ENCODE peak calls at places on chromosomes 13 and 19, in nine cellular contexts. One of them, this sample, is unnamed.
A peak's percentile ranks its signal among the peaks of the same experiment; 100 is the strongest.

GRCh38 chr19:57664269-57665127 is 4.2 kb upstream of the ZSCAN4 start:
- DNase-seq in mucosa of descending colon: peak; percentile 52
- DNase-seq in Daoy: peak; percentile 56
- DNase-seq in Kasumi-1: no peak
- DNase-seq in activated CD8-positive, alpha-beta T cell treated with anti-CD3 and anti-CD28 coated beads for 36 hours: no peak
- DNase-seq in activated CD4-positive, alpha-beta T cell treated with anti-CD3 and anti-CD28 coated beads, Interleukin-2, amount 50 U/mL, for 1 hour: no peak
- DNase-seq in adrenal gland: peak; percentile 72
- DNase-seq in GM19239: no peak
- DNase-seq in stimulated activated CD4-positive, alpha-beta T cell treated with anti-CD3 and anti-CD28 coated beads, Interleukin-4, amount 100 ng/mL, for 4 hours: peak; percentile 1
- DNase-seq in this sample: peak; percentile 66

GRCh38 chr19:56133858-56134654 is 7.0 kb upstream of the ZNF444 start:
- DNase-seq in activated CD4-positive, alpha-beta T cell treated with anti-CD3 and anti-CD28 coated beads, Interleukin-2, amount 50 U/mL, for 1 hour: no peak
- DNase-seq in activated CD8-positive, alpha-beta T cell treated with anti-CD3 and anti-CD28 coated beads for 36 hours: no peak
- DNase-seq in Daoy: peak; percentile 35
- DNase-seq in mucosa of descending colon: no peak
- DNase-seq in Kasumi-1: peak; percentile 67
- DNase-seq in adrenal gland: no peak
- DNase-seq in stimulated activated CD4-positive, alpha-beta T cell treated with anti-CD3 and anti-CD28 coated beads, Interleukin-4, amount 100 ng/mL, for 4 hours: no peak
- DNase-seq in GM19239: no peak
- DNase-seq in this sample: peak; percentile 59

GRCh38 chr19:4366666-4367335 is 23.4 kb downstream of the MPND start:
- DNase-seq in Kasumi-1: no peak
- DNase-seq in Daoy: no peak
- DNase-seq in adrenal gland: no peak
- DNase-seq in mucosa of descending colon: no peak
- DNase-seq in GM19239: no peak
- DNase-seq in stimulated activated CD4-positive, alpha-beta T cell treated with anti-CD3 and anti-CD28 coated beads, Interleukin-4, amount 100 ng/mL, for 4 hours: no peak
- DNase-seq in activated CD8-positive, alpha-beta T cell treated with anti-CD3 and anti-CD28 coated beads for 36 hours: no peak
- DNase-seq in activated CD4-positive, alpha-beta T cell treated with anti-CD3 and anti-CD28 coated beads, Interleukin-2, amount 50 U/mL, for 1 hour: no peak
- DNase-seq in this sample: no peak

GRCh38 chr19:46023311-46023779 is 492 bp upstream of the PGLYRP1 start:
- DNase-seq in mucosa of descending colon: no peak
- DNase-seq in stimulated activated CD4-positive, alpha-beta T cell treated with anti-CD3 and anti-CD28 coated beads, Interleukin-4, amount 100 ng/mL, for 4 hours: no peak
- DNase-seq in GM19239: no peak
- DNase-seq in adrenal gland: peak; percentile 19
- DNase-seq in activated CD4-positive, alpha-beta T cell treated with anti-CD3 and anti-CD28 coated beads, Interleukin-2, amount 50 U/mL, for 1 hour: no peak
- DNase-seq in activated CD8-positive, alpha-beta T cell treated with anti-CD3 and anti-CD28 coated beads for 36 hours: no peak
- DNase-seq in Daoy: no peak
- DNase-seq in Kasumi-1: no peak
- DNase-seq in this sample: no peak

GRCh38 chr19:34096020-34096915 is 76.0 kb upstream of the LSM14A start:
- DNase-seq in mucosa of descending colon: no peak
- DNase-seq in adrenal gland: no peak
- DNase-seq in Daoy: peak; percentile 53
- DNase-seq in stimulated activated CD4-positive, alpha-beta T cell treated with anti-CD3 and anti-CD28 coated beads, Interleukin-4, amount 100 ng/mL, for 4 hours: no peak
- DNase-seq in GM19239: no peak
- DNase-seq in activated CD8-positive, alpha-beta T cell treated with anti-CD3 and anti-CD28 coated beads for 36 hours: no peak
- DNase-seq in Kasumi-1: peak; percentile 52
- DNase-seq in activated CD4-positive, alpha-beta T cell treated with anti-CD3 and anti-CD28 coated beads, Interleukin-2, amount 50 U/mL, for 1 hour: no peak
- DNase-seq in this sample: peak; percentile 71

GRCh38 chr19:12667903-12668302 is 1.3 kb downstream of the WDR83 start:
- DNase-seq in mucosa of descending colon: peak; percentile 49
- DNase-seq in adrenal gland: no peak
- DNase-seq in activated CD8-positive, alpha-beta T cell treated with anti-CD3 and anti-CD28 coated beads for 36 hours: no peak
- DNase-seq in stimulated activated CD4-positive, alpha-beta T cell treated with anti-CD3 and anti-CD28 coated beads, Interleukin-4, amount 100 ng/mL, for 4 hours: no peak
- DNase-seq in activated CD4-positive, alpha-beta T cell treated with anti-CD3 and anti-CD28 coated beads, Interleukin-2, amount 50 U/mL, for 1 hour: no peak
- DNase-seq in GM19239: no peak
- DNase-seq in Kasumi-1: no peak
- DNase-seq in Daoy: no peak
- DNase-seq in this sample: no peak

GRCh38 chr19:55484571-55485438 is at the start of gene NAT14:
- DNase-seq in Kasumi-1: peak; percentile 17
- DNase-seq in GM19239: peak; percentile 99
- DNase-seq in stimulated activated CD4-positive, alpha-beta T cell treated with anti-CD3 and anti-CD28 coated beads, Interleukin-4, amount 100 ng/mL, for 4 hours: peak; percentile 69
- DNase-seq in activated CD8-positive, alpha-beta T cell treated with anti-CD3 and anti-CD28 coated beads for 36 hours: peak; percentile 67
- DNase-seq in mucosa of descending colon: peak; percentile 70
- DNase-seq in activated CD4-positive, alpha-beta T cell treated with anti-CD3 and anti-CD28 coated beads, Interleukin-2, amount 50 U/mL, for 1 hour: peak; percentile 51
- DNase-seq in Daoy: peak; percentile 81
- DNase-seq in adrenal gland: peak; percentile 63
- DNase-seq in this sample: peak; percentile 74

GRCh38 chr13:98978280-98978679 is 416 bp upstream of the DOCK9 start:
- DNase-seq in mucosa of descending colon: no peak
- DNase-seq in Daoy: peak; percentile 85
- DNase-seq in activated CD4-positive, alpha-beta T cell treated with anti-CD3 and anti-CD28 coated beads, Interleukin-2, amount 50 U/mL, for 1 hour: no peak
- DNase-seq in GM19239: no peak
- DNase-seq in activated CD8-positive, alpha-beta T cell treated with anti-CD3 and anti-CD28 coated beads for 36 hours: no peak
- DNase-seq in adrenal gland: no peak
- DNase-seq in Kasumi-1: no peak
- DNase-seq in stimulated activated CD4-positive, alpha-beta T cell treated with anti-CD3 and anti-CD28 coated beads, Interleukin-4, amount 100 ng/mL, for 4 hours: no peak
- DNase-seq in this sample: peak; percentile 98

GRCh38 chr19:4597278-4597974 is 37.9 kb upstream of the SEMA6B start:
- DNase-seq in activated CD8-positive, alpha-beta T cell treated with anti-CD3 and anti-CD28 coated beads for 36 hours: no peak
- DNase-seq in GM19239: no peak
- DNase-seq in activated CD4-positive, alpha-beta T cell treated with anti-CD3 and anti-CD28 coated beads, Interleukin-2, amount 50 U/mL, for 1 hour: no peak
- DNase-seq in adrenal gland: no peak
- DNase-seq in stimulated activated CD4-positive, alpha-beta T cell treated with anti-CD3 and anti-CD28 coated beads, Interleukin-4, amount 100 ng/mL, for 4 hours: no peak
- DNase-seq in Daoy: peak; percentile 48
- DNase-seq in mucosa of descending colon: no peak
- DNase-seq in Kasumi-1: no peak
- DNase-seq in this sample: no peak

GRCh38 chr13:38866649-38867048 is 124.0 kb downstream of the STOML3 start:
- DNase-seq in activated CD8-positive, alpha-beta T cell treated with anti-CD3 and anti-CD28 coated beads for 36 hours: no peak
- DNase-seq in GM19239: no peak
- DNase-seq in stimulated activated CD4-positive, alpha-beta T cell treated with anti-CD3 and anti-CD28 coated beads, Interleukin-4, amount 100 ng/mL, for 4 hours: no peak
- DNase-seq in mucosa of descending colon: no peak
- DNase-seq in Kasumi-1: peak; percentile 0
- DNase-seq in Daoy: no peak
- DNase-seq in adrenal gland: no peak
- DNase-seq in activated CD4-positive, alpha-beta T cell treated with anti-CD3 and anti-CD28 coated beads, Interleukin-2, amount 50 U/mL, for 1 hour: no peak
- DNase-seq in this sample: peak; percentile 21

GRCh38 chr13:62537593-62537992 is 1121.9 kb upstream of the PCDH20 start:
- DNase-seq in Daoy: no peak
- DNase-seq in mucosa of descending colon: no peak
- DNase-seq in GM19239: no peak
- DNase-seq in activated CD4-positive, alpha-beta T cell treated with anti-CD3 and anti-CD28 coated beads, Interleukin-2, amount 50 U/mL, for 1 hour: no peak
- DNase-seq in stimulated activated CD4-positive, alpha-beta T cell treated with anti-CD3 and anti-CD28 coated beads, Interleukin-4, amount 100 ng/mL, for 4 hours: no peak
- DNase-seq in adrenal gland: no peak
- DNase-seq in activated CD8-positive, alpha-beta T cell treated with anti-CD3 and anti-CD28 coated beads for 36 hours: no peak
- DNase-seq in Kasumi-1: no peak
- DNase-seq in this sample: peak; percentile 11

GRCh38 chr13:27472941-27473340 is 22.6 kb upstream of the MTIF3 start:
- DNase-seq in mucosa of descending colon: no peak
- DNase-seq in adrenal gland: no peak
- DNase-seq in GM19239: no peak
- DNase-seq in activated CD8-positive, alpha-beta T cell treated with anti-CD3 and anti-CD28 coated beads for 36 hours: no peak
- DNase-seq in stimulated activated CD4-positive, alpha-beta T cell treated with anti-CD3 and anti-CD28 coated beads, Interleukin-4, amount 100 ng/mL, for 4 hours: no peak
- DNase-seq in Daoy: no peak
- DNase-seq in Kasumi-1: no peak
- DNase-seq in activated CD4-positive, alpha-beta T cell treated with anti-CD3 and anti-CD28 coated beads, Interleukin-2, amount 50 U/mL, for 1 hour: no peak
- DNase-seq in this sample: no peak

GRCh38 chr19:11238041-11238440 is 1.4 kb upstream of the ANGPTL8 start:
- DNase-seq in activated CD4-positive, alpha-beta T cell treated with anti-CD3 and anti-CD28 coated beads, Interleukin-2, amount 50 U/mL, for 1 hour: no peak
- DNase-seq in stimulated activated CD4-positive, alpha-beta T cell treated with anti-CD3 and anti-CD28 coated beads, Interleukin-4, amount 100 ng/mL, for 4 hours: no peak
- DNase-seq in adrenal gland: no peak
- DNase-seq in Daoy: no peak
- DNase-seq in Kasumi-1: no peak
- DNase-seq in GM19239: no peak
- DNase-seq in activated CD8-positive, alpha-beta T cell treated with anti-CD3 and anti-CD28 coated beads for 36 hours: no peak
- DNase-seq in mucosa of descending colon: no peak
- DNase-seq in this sample: no peak

GRCh38 chr13:109485136-109485794 is 301.1 kb downstream of the IRS2 start:
- DNase-seq in adrenal gland: no peak
- DNase-seq in activated CD8-positive, alpha-beta T cell treated with anti-CD3 and anti-CD28 coated beads for 36 hours: no peak
- DNase-seq in stimulated activated CD4-positive, alpha-beta T cell treated with anti-CD3 and anti-CD28 coated beads, Interleukin-4, amount 100 ng/mL, for 4 hours: no peak
- DNase-seq in GM19239: no peak
- DNase-seq in Daoy: no peak
- DNase-seq in Kasumi-1: no peak
- DNase-seq in activated CD4-positive, alpha-beta T cell treated with anti-CD3 and anti-CD28 coated beads, Interleukin-2, amount 50 U/mL, for 1 hour: no peak
- DNase-seq in mucosa of descending colon: no peak
- DNase-seq in this sample: no peak

GRCh38 chr13:45021250-45021649 is 31.9 kb downstream of the GPALPP1 start:
- DNase-seq in activated CD8-positive, alpha-beta T cell treated with anti-CD3 and anti-CD28 coated beads for 36 hours: no peak
- DNase-seq in adrenal gland: no peak
- DNase-seq in Daoy: no peak
- DNase-seq in GM19239: no peak
- DNase-seq in Kasumi-1: no peak
- DNase-seq in activated CD4-positive, alpha-beta T cell treated with anti-CD3 and anti-CD28 coated beads, Interleukin-2, amount 50 U/mL, for 1 hour: no peak
- DNase-seq in mucosa of descending colon: no peak
- DNase-seq in stimulated activated CD4-positive, alpha-beta T cell treated with anti-CD3 and anti-CD28 coated beads, Interleukin-4, amount 100 ng/mL, for 4 hours: no peak
- DNase-seq in this sample: no peak

GRCh38 chr13:24251525-24251924 is 57.9 kb upstream of the C1QTNF9 start:
- DNase-seq in stimulated activated CD4-positive, alpha-beta T cell treated with anti-CD3 and anti-CD28 coated beads, Interleukin-4, amount 100 ng/mL, for 4 hours: peak; percentile 60
- DNase-seq in mucosa of descending colon: peak; percentile 75
- DNase-seq in activated CD8-positive, alpha-beta T cell treated with anti-CD3 and anti-CD28 coated beads for 36 hours: peak; percentile 92
- DNase-seq in activated CD4-positive, alpha-beta T cell treated with anti-CD3 and anti-CD28 coated beads, Interleukin-2, amount 50 U/mL, for 1 hour: peak; percentile 82
- DNase-seq in Daoy: no peak
- DNase-seq in adrenal gland: no peak
- DNase-seq in GM19239: no peak
- DNase-seq in Kasumi-1: no peak
- DNase-seq in this sample: no peak

GRCh38 chr13:48621056-48621455 is 32.7 kb upstream of the CYSLTR2 start:
- DNase-seq in Kasumi-1: no peak
- DNase-seq in GM19239: no peak
- DNase-seq in adrenal gland: no peak
- DNase-seq in activated CD4-positive, alpha-beta T cell treated with anti-CD3 and anti-CD28 coated beads, Interleukin-2, amount 50 U/mL, for 1 hour: no peak
- DNase-seq in activated CD8-positive, alpha-beta T cell treated with anti-CD3 and anti-CD28 coated beads for 36 hours: no peak
- DNase-seq in mucosa of descending colon: no peak
- DNase-seq in Daoy: no peak
- DNase-seq in stimulated activated CD4-positive, alpha-beta T cell treated with anti-CD3 and anti-CD28 coated beads, Interleukin-4, amount 100 ng/mL, for 4 hours: no peak
- DNase-seq in this sample: no peak

GRCh38 chr13:112354330-112355273 is 21.6 kb upstream of the SPACA7 start:
- DNase-seq in stimulated activated CD4-positive, alpha-beta T cell treated with anti-CD3 and anti-CD28 coated beads, Interleukin-4, amount 100 ng/mL, for 4 hours: no peak
- DNase-seq in adrenal gland: no peak
- DNase-seq in activated CD4-positive, alpha-beta T cell treated with anti-CD3 and anti-CD28 coated beads, Interleukin-2, amount 50 U/mL, for 1 hour: no peak
- DNase-seq in Daoy: no peak
- DNase-seq in Kasumi-1: no peak
- DNase-seq in GM19239: no peak
- DNase-seq in mucosa of descending colon: no peak
- DNase-seq in activated CD8-positive, alpha-beta T cell treated with anti-CD3 and anti-CD28 coated beads for 36 hours: no peak
- DNase-seq in this sample: no peak

GRCh38 chr13:20475927-20476691 is 49.5 kb downstream of the CRYL1 start:
- DNase-seq in GM19239: peak; percentile 76
- DNase-seq in mucosa of descending colon: peak; percentile 72
- DNase-seq in stimulated activated CD4-positive, alpha-beta T cell treated with anti-CD3 and anti-CD28 coated beads, Interleukin-4, amount 100 ng/mL, for 4 hours: peak; percentile 47
- DNase-seq in activated CD8-positive, alpha-beta T cell treated with anti-CD3 and anti-CD28 coated beads for 36 hours: peak; percentile 78
- DNase-seq in adrenal gland: no peak
- DNase-seq in activated CD4-positive, alpha-beta T cell treated with anti-CD3 and anti-CD28 coated beads, Interleukin-2, amount 50 U/mL, for 1 hour: peak; percentile 60
- DNase-seq in Kasumi-1: peak; percentile 29
- DNase-seq in Daoy: peak; percentile 11
- DNase-seq in this sample: no peak

GRCh38 chr13:94550030-94550738 is 45.8 kb downstream of the TGDS start:
- DNase-seq in mucosa of descending colon: no peak
- DNase-seq in activated CD4-positive, alpha-beta T cell treated with anti-CD3 and anti-CD28 coated beads, Interleukin-2, amount 50 U/mL, for 1 hour: no peak
- DNase-seq in Daoy: no peak
- DNase-seq in GM19239: no peak
- DNase-seq in stimulated activated CD4-positive, alpha-beta T cell treated with anti-CD3 and anti-CD28 coated beads, Interleukin-4, amount 100 ng/mL, for 4 hours: no peak
- DNase-seq in activated CD8-positive, alpha-beta T cell treated with anti-CD3 and anti-CD28 coated beads for 36 hours: no peak
- DNase-seq in adrenal gland: peak; percentile 61
- DNase-seq in Kasumi-1: peak; percentile 50
- DNase-seq in this sample: peak; percentile 60

GRCh38 chr13:26887594-26887993 is 127.0 kb upstream of the GPR12 start:
- DNase-seq in activated CD8-positive, alpha-beta T cell treated with anti-CD3 and anti-CD28 coated beads for 36 hours: no peak
- DNase-seq in Daoy: no peak
- DNase-seq in stimulated activated CD4-positive, alpha-beta T cell treated with anti-CD3 and anti-CD28 coated beads, Interleukin-4, amount 100 ng/mL, for 4 hours: no peak
- DNase-seq in adrenal gland: no peak
- DNase-seq in mucosa of descending colon: no peak
- DNase-seq in GM19239: no peak
- DNase-seq in Kasumi-1: no peak
- DNase-seq in activated CD4-positive, alpha-beta T cell treated with anti-CD3 and anti-CD28 coated beads, Interleukin-2, amount 50 U/mL, for 1 hour: no peak
- DNase-seq in this sample: no peak

GRCh38 chr19:35903550-35904179 is 1.3 kb downstream of the HCST start:
- DNase-seq in stimulated activated CD4-positive, alpha-beta T cell treated with anti-CD3 and anti-CD28 coated beads, Interleukin-4, amount 100 ng/mL, for 4 hours: peak; percentile 85
- DNase-seq in activated CD4-positive, alpha-beta T cell treated with anti-CD3 and anti-CD28 coated beads, Interleukin-2, amount 50 U/mL, for 1 hour: peak; percentile 85
- DNase-seq in Kasumi-1: peak; percentile 97
- DNase-seq in GM19239: peak; percentile 65
- DNase-seq in Daoy: peak; percentile 92
- DNase-seq in activated CD8-positive, alpha-beta T cell treated with anti-CD3 and anti-CD28 coated beads for 36 hours: peak; percentile 96
- DNase-seq in mucosa of descending colon: peak; percentile 96
- DNase-seq in adrenal gland: peak; percentile 75
- DNase-seq in this sample: peak; percentile 89

GRCh38 chr19:4911786-4912672 is 2.7 kb downstream of the UHRF1 start:
- DNase-seq in activated CD8-positive, alpha-beta T cell treated with anti-CD3 and anti-CD28 coated beads for 36 hours: peak; percentile 83
- DNase-seq in Daoy: peak; percentile 96
- DNase-seq in adrenal gland: peak; percentile 72
- DNase-seq in mucosa of descending colon: peak; percentile 77
- DNase-seq in activated CD4-positive, alpha-beta T cell treated with anti-CD3 and anti-CD28 coated beads, Interleukin-2, amount 50 U/mL, for 1 hour: peak; percentile 65
- DNase-seq in Kasumi-1: peak; percentile 78
- DNase-seq in stimulated activated CD4-positive, alpha-beta T cell treated with anti-CD3 and anti-CD28 coated beads, Interleukin-4, amount 100 ng/mL, for 4 hours: peak; percentile 57
- DNase-seq in GM19239: peak; percentile 47
- DNase-seq in this sample: peak; percentile 100

GRCh38 chr19:45901912-45902650 is at the start of gene MYPOP:
- DNase-seq in GM19239: no peak
- DNase-seq in activated CD4-positive, alpha-beta T cell treated with anti-CD3 and anti-CD28 coated beads, Interleukin-2, amount 50 U/mL, for 1 hour: no peak
- DNase-seq in mucosa of descending colon: no peak
- DNase-seq in adrenal gland: no peak
- DNase-seq in Daoy: no peak
- DNase-seq in activated CD8-positive, alpha-beta T cell treated with anti-CD3 and anti-CD28 coated beads for 36 hours: peak; percentile 26
- DNase-seq in stimulated activated CD4-positive, alpha-beta T cell treated with anti-CD3 and anti-CD28 coated beads, Interleukin-4, amount 100 ng/mL, for 4 hours: no peak
- DNase-seq in Kasumi-1: no peak
- DNase-seq in this sample: peak; percentile 14

GRCh38 chr13:50456111-50456510 is 387.4 kb downstream of the DLEU7 start:
- DNase-seq in adrenal gland: no peak
- DNase-seq in activated CD8-positive, alpha-beta T cell treated with anti-CD3 and anti-CD28 coated beads for 36 hours: no peak
- DNase-seq in Daoy: no peak
- DNase-seq in Kasumi-1: no peak
- DNase-seq in GM19239: no peak
- DNase-seq in activated CD4-positive, alpha-beta T cell treated with anti-CD3 and anti-CD28 coated beads, Interleukin-2, amount 50 U/mL, for 1 hour: no peak
- DNase-seq in stimulated activated CD4-positive, alpha-beta T cell treated with anti-CD3 and anti-CD28 coated beads, Interleukin-4, amount 100 ng/mL, for 4 hours: no peak
- DNase-seq in mucosa of descending colon: no peak
- DNase-seq in this sample: no peak

GRCh38 chr19:42455621-42456081 is 12.9 kb upstream of the CXCL17 start:
- DNase-seq in stimulated activated CD4-positive, alpha-beta T cell treated with anti-CD3 and anti-CD28 coated beads, Interleukin-4, amount 100 ng/mL, for 4 hours: no peak
- DNase-seq in GM19239: no peak
- DNase-seq in adrenal gland: no peak
- DNase-seq in activated CD8-positive, alpha-beta T cell treated with anti-CD3 and anti-CD28 coated beads for 36 hours: no peak
- DNase-seq in Daoy: peak; percentile 38
- DNase-seq in activated CD4-positive, alpha-beta T cell treated with anti-CD3 and anti-CD28 coated beads, Interleukin-2, amount 50 U/mL, for 1 hour: no peak
- DNase-seq in Kasumi-1: no peak
- DNase-seq in mucosa of descending colon: peak; percentile 65
- DNase-seq in this sample: peak; percentile 23

GRCh38 chr13:78714717-78715116 is 55.8 kb upstream of the OBI1 start:
- DNase-seq in Kasumi-1: no peak
- DNase-seq in activated CD4-positive, alpha-beta T cell treated with anti-CD3 and anti-CD28 coated beads, Interleukin-2, amount 50 U/mL, for 1 hour: no peak
- DNase-seq in GM19239: no peak
- DNase-seq in mucosa of descending colon: no peak
- DNase-seq in adrenal gland: no peak
- DNase-seq in activated CD8-positive, alpha-beta T cell treated with anti-CD3 and anti-CD28 coated beads for 36 hours: no peak
- DNase-seq in Daoy: no peak
- DNase-seq in stimulated activated CD4-positive, alpha-beta T cell treated with anti-CD3 and anti-CD28 coated beads, Interleukin-4, amount 100 ng/mL, for 4 hours: no peak
- DNase-seq in this sample: no peak

GRCh38 chr13:110640591-110641029 is 25.3 kb downstream of the NAXD start:
- DNase-seq in activated CD4-positive, alpha-beta T cell treated with anti-CD3 and anti-CD28 coated beads, Interleukin-2, amount 50 U/mL, for 1 hour: no peak
- DNase-seq in mucosa of descending colon: no peak
- DNase-seq in GM19239: no peak
- DNase-seq in Kasumi-1: no peak
- DNase-seq in Daoy: no peak
- DNase-seq in adrenal gland: peak; percentile 63
- DNase-seq in stimulated activated CD4-positive, alpha-beta T cell treated with anti-CD3 and anti-CD28 coated beads, Interleukin-4, amount 100 ng/mL, for 4 hours: no peak
- DNase-seq in activated CD8-positive, alpha-beta T cell treated with anti-CD3 and anti-CD28 coated beads for 36 hours: no peak
- DNase-seq in this sample: peak; percentile 12

GRCh38 chr13:104008571-104009435 is 942.6 kb upstream of the SLC10A2 start:
- DNase-seq in adrenal gland: no peak
- DNase-seq in Kasumi-1: no peak
- DNase-seq in GM19239: no peak
- DNase-seq in mucosa of descending colon: no peak
- DNase-seq in activated CD8-positive, alpha-beta T cell treated with anti-CD3 and anti-CD28 coated beads for 36 hours: no peak
- DNase-seq in stimulated activated CD4-positive, alpha-beta T cell treated with anti-CD3 and anti-CD28 coated beads, Interleukin-4, amount 100 ng/mL, for 4 hours: no peak
- DNase-seq in Daoy: no peak
- DNase-seq in activated CD4-positive, alpha-beta T cell treated with anti-CD3 and anti-CD28 coated beads, Interleukin-2, amount 50 U/mL, for 1 hour: no peak
- DNase-seq in this sample: peak; percentile 68

This sample was measured in ELR.